ENCODE peak calls at places on chromosomes 11 and 22, in four cellular contexts. N, J, H and Q are unnamed samples.

GRCh38 chr11:32723332-32723731 is 71.1 kb downstream of the CCDC73 start:
- DNase-seq in N (no peak), J (no peak), H (no peak), Q (no peak)

GRCh38 chr11:98679673-98680072 is 341.1 kb upstream of the CNTN5 start:
- DNase-seq in N (no peak), J (no peak), H (no peak), Q (no peak)

GRCh38 chr11:8693010-8693551 is 10.5 kb downstream of the RPL27A start:
- DNase-seq in N (no peak), J (no peak), H (no peak), Q (no peak)

GRCh38 chr22:38177044-38177443 is 4.6 kb downstream of the PLA2G6 start:
- DNase-seq in N (no peak), J (no peak), H (no peak), Q (no peak)

GRCh38 chr11:100930185-100930778 is 199.3 kb downstream of the PGR start:
- DNase-seq in N (no peak), J (peak), H (peak), Q (no peak)

GRCh38 chr11:10155793-10156490 is 138.1 kb downstream of the SBF2 start:
- DNase-seq in N (no peak), J (no peak), H (peak), Q (no peak)

GRCh38 chr22:27378994-27379393 is 422.6 kb downstream of the MN1 start:
- DNase-seq in N (no peak), J (no peak), H (no peak), Q (no peak)

GRCh38 chr11:70671611-70672010 is 273.3 kb downstream of the CTTN start:
- DNase-seq in N (no peak), J (no peak), H (no peak), Q (no peak)

GRCh38 chr11:1453611-1454386 is 32.8 kb downstream of the MOB2 start:
- DNase-seq in N (peak), J (peak), H (no peak), Q (no peak)

DNA sequence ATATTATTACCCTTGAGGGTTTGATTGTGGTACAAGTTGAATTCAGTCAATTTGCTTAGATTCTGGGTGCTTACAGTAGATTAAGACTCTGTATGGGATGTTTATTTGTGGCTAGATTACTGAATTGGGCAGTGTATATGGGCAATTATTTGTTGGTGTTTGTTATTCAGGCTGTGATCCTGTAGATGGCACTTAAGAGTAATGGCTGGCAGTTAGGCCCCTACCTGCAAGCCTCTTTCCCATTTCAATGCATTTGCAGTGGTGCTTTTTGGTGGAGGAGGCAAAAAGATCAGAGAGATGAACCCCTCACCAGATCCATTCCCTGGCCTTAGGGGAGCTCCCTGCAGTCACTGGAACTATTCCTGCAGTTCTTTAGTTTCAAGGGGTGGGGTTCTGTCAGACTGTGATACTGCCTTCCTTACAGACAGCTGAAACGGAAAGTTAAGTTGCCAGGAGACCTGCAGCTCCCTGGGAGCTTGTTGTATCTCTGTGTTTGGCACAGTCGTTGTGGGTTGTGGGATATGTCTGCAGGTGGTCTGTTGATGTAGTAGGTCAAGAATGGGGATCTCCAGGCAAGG is 199.5 kb downstream of the AASDHPPT start:
- DNase-seq in N (no peak), J (no peak), H (no peak), Q (no peak)
- TF ChIP-seq CTCF in N (no peak), J (no peak), H (peak), Q (no peak)

DNA sequence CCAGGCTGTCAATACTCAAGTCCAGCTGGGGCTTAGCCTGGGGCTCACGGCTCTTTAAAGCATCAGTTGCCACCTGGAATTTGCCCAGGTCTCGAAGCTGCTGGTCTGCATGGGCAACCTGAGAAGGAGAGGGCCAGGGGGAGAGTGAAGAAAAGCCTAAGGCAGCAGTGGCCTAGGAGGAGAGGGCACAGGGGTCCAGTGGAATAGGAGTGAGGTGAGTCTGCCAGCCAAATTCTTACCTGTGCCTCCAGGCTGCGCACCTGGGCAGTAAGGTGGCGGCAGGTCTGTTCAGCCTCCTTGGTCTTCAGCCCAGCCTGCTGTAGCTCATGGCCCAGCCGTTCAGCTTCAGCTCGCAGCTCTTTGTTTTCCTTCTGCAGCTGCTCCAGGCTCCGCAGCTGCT is 10.0 kb downstream of the IL18BP start:
- DNase-seq in N (no peak), J (no peak), H (no peak), Q (no peak)
- TF ChIP-seq POLR2A in N (no peak), J (no peak), H (no peak), Q (no peak)

DNA sequence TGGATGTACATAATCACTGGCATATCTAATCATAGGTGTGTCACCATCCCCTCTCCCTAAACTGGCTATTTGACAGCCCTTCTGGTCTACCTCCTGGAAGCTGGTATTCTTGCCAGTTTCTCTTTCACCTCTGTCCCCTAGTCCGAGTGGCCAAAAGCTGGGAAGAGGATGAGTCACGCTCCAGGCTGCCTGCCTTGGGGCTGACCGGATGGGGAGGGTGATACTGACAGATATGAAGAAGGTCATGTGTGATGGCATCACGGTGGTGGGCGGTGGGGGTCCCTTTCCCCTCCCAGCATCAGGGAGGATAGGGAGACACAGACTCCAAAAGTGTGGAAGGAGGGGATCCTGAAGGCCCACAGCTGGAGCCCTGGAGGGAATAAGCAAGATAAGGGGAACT is 4.8 kb downstream of the OAF start:
- DNase-seq in N (no peak), J (no peak), H (no peak), Q (no peak)
- TF ChIP-seq POLR2AphosphoS5 in N (no peak), J (no peak), H (no peak), Q (no peak)

GRCh38 chr22:22461583-22461982 is 47.0 kb downstream of the ZNF280B start:
- DNase-seq in N (no peak), J (no peak), H (no peak), Q (no peak)

GRCh38 chr22:22458896-22459588 is 49.5 kb downstream of the ZNF280B start:
- DNase-seq in N (no peak), J (no peak), H (no peak), Q (no peak)

GRCh38 chr22:22461111-22461510 is 47.4 kb downstream of the ZNF280B start:
- DNase-seq in N (no peak), J (no peak), H (no peak), Q (no peak)

GRCh38 chr22:22460060-22460459 is 48.5 kb downstream of the ZNF280B start:
- DNase-seq in N (no peak), J (no peak), H (no peak), Q (no peak)

DNA sequence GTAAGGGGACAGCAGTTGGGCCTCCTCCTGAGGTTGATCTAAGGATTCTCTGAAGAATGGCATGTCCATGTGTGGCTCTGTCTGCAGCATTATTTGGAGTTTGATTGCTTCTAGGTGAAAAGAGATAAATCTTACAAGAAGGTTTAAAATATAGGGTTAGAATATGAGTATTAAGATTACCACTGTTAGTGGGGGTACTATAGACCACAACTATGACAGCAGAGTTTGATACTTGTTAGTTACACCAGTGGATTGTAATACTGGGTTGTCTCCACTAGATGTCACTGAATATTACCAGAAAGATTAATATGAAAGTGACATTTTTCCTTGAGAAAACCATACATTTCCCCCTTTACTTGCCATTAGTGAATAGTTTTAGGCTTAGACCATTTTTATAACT is 47.9 kb downstream of the ZNF280B start:
- DNase-seq in N (no peak), J (no peak), H (peak), Q (no peak)
- TF ChIP-seq CTCF in N (peak), J (no peak), H (peak), Q (no peak)

DNA sequence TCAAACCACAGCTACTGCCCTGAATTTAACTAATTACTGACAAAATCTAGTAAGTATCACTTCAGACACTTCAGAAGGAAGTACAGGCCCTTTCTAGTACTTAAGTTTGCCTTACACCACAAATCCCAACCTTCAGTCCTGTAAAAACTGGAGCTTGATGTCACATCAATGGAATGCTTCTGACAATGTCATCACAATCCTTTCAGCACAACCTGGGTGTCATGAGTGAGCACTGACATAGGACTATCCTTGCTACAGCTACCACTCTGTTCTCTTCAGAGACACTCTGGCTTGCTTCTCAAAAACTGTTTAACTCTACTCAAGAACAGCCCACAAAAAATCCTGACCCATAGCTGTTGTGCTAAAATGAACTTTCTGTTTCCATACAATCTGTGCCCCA is 108.2 kb downstream of the RRM1 start:
- DNase-seq in N (no peak), J (no peak), H (no peak), Q (no peak)
- TF ChIP-seq POLR2A in N (no peak), J (no peak), H (no peak), Q (no peak)

DNA sequence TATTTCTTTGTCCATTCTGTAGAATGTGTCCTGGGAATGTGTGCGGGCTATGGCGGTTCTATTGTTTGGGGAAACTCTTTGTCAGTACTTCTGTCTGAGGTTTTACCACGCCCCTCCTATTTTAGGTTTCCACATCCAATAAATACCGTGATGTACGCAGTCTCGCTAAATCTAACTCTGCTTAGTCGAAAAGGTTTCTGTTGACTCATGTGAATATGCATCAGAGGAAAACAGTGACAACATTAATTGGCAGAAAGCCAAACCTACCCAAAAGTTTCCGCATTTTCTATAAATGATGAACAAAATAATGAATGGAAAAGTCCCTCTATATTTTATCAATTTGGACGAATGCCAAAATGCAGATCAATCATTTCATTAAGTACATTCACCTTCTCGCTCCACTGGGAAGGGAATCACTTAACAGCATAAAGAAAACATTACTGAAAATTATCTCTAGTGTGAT is 143.4 kb downstream of the MAML2 start:
- DNase-seq in N (no peak), J (no peak), H (no peak), Q (no peak)
- TF ChIP-seq POLR2AphosphoS5 in N (no peak), J (no peak), H (no peak), Q (no peak)